ENCODE peak calls at places on chromosomes 16 and 17, in five cellular contexts. I is WERI-Rb-1, M is NCI-H2107, T is memory B cell, E is AG10803. K is an unnamed sample.

GRCh38 chr17:62705781-62706597 is 78.5 kb downstream of the MRC2 start:
- DNase-seq in I (no peak), M (no peak), T (no peak), E (peak; percentile 33), K (no peak)

GRCh38 chr16:84810518-84811273 is 9.1 kb upstream of the CRISPLD2 start:
- DNase-seq in I (no peak), M (no peak), T (no peak), E (peak; percentile 85), K (no peak)

GRCh38 chr16:3732171-3732570 is 14.8 kb upstream of the TRAP1 start:
- DNase-seq in I (no peak), M (no peak), T (no peak), E (no peak), K (no peak)

GRCh38 chr17:35807371-35808144 is 1.7 kb upstream of the TAF15 start:
- DNase-seq in I (no peak), M (no peak), T (no peak), E (peak; percentile 66), K (no peak)

GRCh38 chr17:4573682-4574081 is 10.6 kb upstream of the SMTNL2 start:
- DNase-seq in I (no peak), M (no peak), T (no peak), E (no peak), K (no peak)

GRCh38 chr16:53852678-53853077 is 148.7 kb downstream of the FTO start:
- DNase-seq in I (no peak), M (no peak), T (no peak), E (no peak), K (no peak)

GRCh38 chr16:4922721-4923342 is 14.1 kb downstream of the PPL start:
- DNase-seq in I (no peak), M (no peak), T (no peak), E (no peak), K (no peak)

GRCh38 chr17:68292689-68293040 is 1.4 kb downstream of the ARSG start:
- DNase-seq in I (no peak), M (no peak), T (no peak), E (no peak), K (no peak)

GRCh38 chr16:67150058-67150832 is 553 bp downstream of the B3GNT9 start:
- DNase-seq in I (no peak), M (no peak), T (peak; percentile 35), E (peak; percentile 67), K (no peak)

GRCh38 chr17:21505819-21506815 is 130.0 kb downstream of the KCNJ12 start:
- DNase-seq in I (no peak), M (no peak), T (no peak), E (no peak), K (no peak)

GRCh38 chr17:50117202-50118040 is 12.5 kb downstream of the SAMD14 start:
- DNase-seq in I (no peak), M (peak; percentile 57), T (peak; percentile 67), E (peak; percentile 44), K (no peak)

GRCh38 chr16:53744449-53744848 is 40.5 kb downstream of the FTO start:
- DNase-seq in I (no peak), M (no peak), T (no peak), E (no peak), K (no peak)

GRCh38 chr17:69179227-69179952 is 37.7 kb upstream of the ABCA6 start:
- DNase-seq in I (no peak), M (no peak), T (no peak), E (peak; percentile 53), K (no peak)

GRCh38 chr17:29250666-29251065 is 4.0 kb downstream of the CRYBA1 start:
- DNase-seq in I (no peak), M (no peak), T (no peak), E (peak; percentile 71), K (no peak)

GRCh38 chr17:28249706-28250105 is 69.3 kb upstream of the TMEM97 start:
- DNase-seq in I (no peak), M (no peak), T (no peak), E (no peak), K (no peak)

GRCh38 chr16:12964466-12964865 is 63.1 kb downstream of the SHISA9 start:
- DNase-seq in I (no peak), M (no peak), T (no peak), E (peak; percentile 33), K (no peak)

GRCh38 chr17:53571342-53571741 is 251.4 kb upstream of the KIF2B start:
- DNase-seq in I (no peak), M (no peak), T (no peak), E (no peak), K (no peak)

GRCh38 chr17:80827646-80828643 is 163.7 kb upstream of the CHMP6 start:
- DNase-seq in I (no peak), M (peak; percentile 43), T (no peak), E (no peak), K (peak; percentile 78)

GRCh38 chr16:85206472-85207356 is 94.4 kb upstream of the CIBAR2 start:
- DNase-seq in I (no peak), M (no peak), T (no peak), E (no peak), K (no peak)

GRCh38 chr17:29210879-29211278 is 30.7 kb upstream of the MYO18A start:
- DNase-seq in I (no peak), M (no peak), T (no peak), E (peak; percentile 44), K (no peak)

GRCh38 chr16:85550422-85551318 is 62.5 kb upstream of the GSE1 start:
- DNase-seq in I (no peak), M (no peak), T (no peak), E (no peak), K (no peak)

GRCh38 chr17:60328679-60329078 is 63.3 kb downstream of the USP32 start:
- DNase-seq in I (no peak), M (no peak), T (no peak), E (no peak), K (no peak)

GRCh38 chr17:5537251-5537650 is 47.1 kb downstream of the NLRP1 start:
- DNase-seq in I (no peak), M (no peak), T (no peak), E (peak; percentile 20), K (no peak)

GRCh38 chr16:1199342-1200013 is 25.6 kb downstream of the TPSG1 start:
- DNase-seq in I (no peak), M (no peak), T (no peak), E (no peak), K (no peak)

GRCh38 chr17:80839401-80839800 is 152.2 kb upstream of the CHMP6 start:
- DNase-seq in I (no peak), M (no peak), T (no peak), E (no peak), K (no peak)

GRCh38 chr16:12320298-12320706 is 343.8 kb downstream of the SNX29 start:
- DNase-seq in I (no peak), M (no peak), T (no peak), E (peak; percentile 31), K (no peak)

GRCh38 chr17:75271955-75272847 is 1.2 kb upstream of the MIF4GD start:
- DNase-seq in I (peak; percentile 23), M (no peak), T (no peak), E (peak; percentile 76), K (no peak)

GRCh38 chr17:29241015-29241963 is 5.4 kb upstream of the CRYBA1 start:
- DNase-seq in I (peak; percentile 18), M (no peak), T (no peak), E (peak; percentile 97), K (no peak)

GRCh38 chr17:491086-492014 is 138.7 kb upstream of the RPH3AL start:
- DNase-seq in I (peak; percentile 33), M (no peak), T (peak; percentile 69), E (peak; percentile 83), K (no peak)

GRCh38 chr17:65407017-65407416 is 154.4 kb downstream of the AXIN2 start:
- DNase-seq in I (no peak), M (no peak), T (no peak), E (peak; percentile 79), K (no peak)

GRCh38 chr16:30850246-30850645 is 43.6 kb downstream of the BCL7C start:
- DNase-seq in I (no peak), M (no peak), T (no peak), E (no peak), K (no peak)

GRCh38 chr16:77834600-77834963 is 46.2 kb downstream of the VAT1L start:
- DNase-seq in I (no peak), M (no peak), T (no peak), E (peak; percentile 91), K (no peak)

GRCh38 chr17:64441772-64442549 is 7.0 kb upstream of the MILR1 start:
- DNase-seq in I (no peak), M (no peak), T (no peak), E (peak; percentile 65), K (no peak)

GRCh38 chr16:68085259-68086071 is at the start of gene NFATC3:
- DNase-seq in I (peak; percentile 98), M (peak; percentile 89), T (peak; percentile 95), E (peak; percentile 97), K (no peak)

GRCh38 chr17:27808629-27809028 is 8.3 kb upstream of the NOS2 start:
- DNase-seq in I (no peak), M (no peak), T (no peak), E (no peak), K (no peak)

K was measured in NCI-H187.